ENCODE peak calls at places on chromosome 22, in six cellular contexts. J, A, G, R, K and C are unnamed samples.

GRCh38 chr22:31055322-31056159 is 25.6 kb upstream of the SMTN start:
- DNase-seq in K (no peak), A (peak), R (peak), J (peak), G (peak), C (peak)

GRCh38 chr22:22746061-22746962 is 101.9 kb downstream of the GGTLC2 start:
- DNase-seq in J (no peak), G (no peak), K (no peak), A (no peak), R (no peak), C (no peak)

GRCh38 chr22:44409211-44409648 is 88.8 kb downstream of the RTL6 start:
- DNase-seq in J (no peak), R (peak), A (no peak), K (no peak), G (no peak), C (no peak)

GRCh38 chr22:30680998-30681770 is 13.5 kb upstream of the OSBP2 start:
- DNase-seq in K (no peak), G (no peak), R (no peak), J (no peak), A (no peak), C (no peak)

GRCh38 chr22:47163481-47163875 is 401.0 kb downstream of the TBC1D22A start:
- DNase-seq in K (no peak), J (no peak), A (no peak), G (no peak), R (peak), C (no peak)

GRCh38 chr22:27386186-27386585 is 415.4 kb downstream of the MN1 start:
- DNase-seq in R (no peak), G (no peak), A (no peak), K (no peak), J (no peak), C (peak)

GRCh38 chr22:44957267-44957905 is 52.4 kb downstream of the PHF21B start:
- DNase-seq in R (no peak), K (no peak), G (no peak), A (peak), J (peak), C (no peak)

GRCh38 chr22:19607198-19608113 is 83.2 kb upstream of the CLDN5 start:
- DNase-seq in A (no peak), J (peak), G (no peak), R (no peak), K (peak), C (peak)

GRCh38 chr22:20053407-20054033 is 26.5 kb upstream of the DGCR8 start:
- DNase-seq in R (no peak), K (no peak), J (no peak), A (no peak), G (no peak), C (no peak)

GRCh38 chr22:17775781-17776470 is 1.7 kb upstream of the BID start:
- DNase-seq in R (peak), K (no peak), G (no peak), J (no peak), A (no peak), C (no peak)

GRCh38 chr22:17779286-17780115 is 5.2 kb upstream of the BID start:
- DNase-seq in A (no peak), R (peak), J (no peak), K (no peak), G (no peak), C (no peak)

GRCh38 chr22:17777005-17777716 is 2.9 kb upstream of the BID start:
- DNase-seq in R (peak), J (no peak), A (no peak), G (no peak), K (no peak), C (no peak)

GRCh38 chr22:17778412-17778976 is 4.2 kb upstream of the BID start:
- DNase-seq in R (no peak), K (no peak), J (no peak), A (no peak), G (no peak), C (no peak)

GRCh38 chr22:17777717-17778044 is 3.4 kb upstream of the BID start:
- DNase-seq in A (no peak), J (no peak), G (no peak), K (no peak), R (peak), C (no peak)
- H3K9ac ChIP-seq in A (no peak), J (no peak), G (no peak), K (no peak), R (no peak), C (no peak)

GRCh38 chr22:35113341-35113740 is 47.4 kb downstream of the ISX start:
- DNase-seq in K (no peak), A (no peak), R (no peak), J (no peak), G (no peak), C (no peak)

GRCh38 chr22:35111244-35111643 is 45.3 kb downstream of the ISX start:
- DNase-seq in R (no peak), G (no peak), J (no peak), A (no peak), K (no peak), C (no peak)

GRCh38 chr22:35114296-35114980 is 48.5 kb downstream of the ISX start:
- DNase-seq in G (no peak), K (no peak), A (no peak), J (no peak), R (no peak), C (no peak)

GRCh38 chr22:35104491-35104890 is 38.5 kb downstream of the ISX start:
- DNase-seq in R (no peak), K (no peak), J (no peak), A (no peak), G (no peak), C (no peak)

DNA sequence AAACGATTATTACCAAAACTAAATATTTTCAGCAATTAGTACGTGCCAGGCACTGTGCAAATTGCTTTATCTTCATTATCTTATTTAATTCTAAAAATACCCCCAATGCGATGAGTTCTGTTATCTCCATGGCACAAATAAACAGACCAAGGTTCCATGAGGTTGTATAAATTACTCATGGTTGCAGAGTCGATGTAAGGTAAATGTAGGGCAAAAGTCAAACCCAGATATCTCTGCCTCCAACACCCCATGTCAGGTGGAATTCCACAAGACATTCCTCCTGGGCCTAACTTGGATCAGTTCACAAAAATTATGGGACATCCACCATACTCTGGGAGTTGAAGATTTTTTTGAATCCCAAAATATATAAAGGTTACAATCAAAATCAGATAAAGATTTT is 43.7 kb downstream of the ISX start:
- DNase-seq in J (no peak), A (no peak), R (no peak), G (no peak), K (no peak), C (no peak)
- H3K9ac ChIP-seq in J (no peak), A (no peak), R (no peak), G (no peak), K (no peak), C (no peak)

DNA sequence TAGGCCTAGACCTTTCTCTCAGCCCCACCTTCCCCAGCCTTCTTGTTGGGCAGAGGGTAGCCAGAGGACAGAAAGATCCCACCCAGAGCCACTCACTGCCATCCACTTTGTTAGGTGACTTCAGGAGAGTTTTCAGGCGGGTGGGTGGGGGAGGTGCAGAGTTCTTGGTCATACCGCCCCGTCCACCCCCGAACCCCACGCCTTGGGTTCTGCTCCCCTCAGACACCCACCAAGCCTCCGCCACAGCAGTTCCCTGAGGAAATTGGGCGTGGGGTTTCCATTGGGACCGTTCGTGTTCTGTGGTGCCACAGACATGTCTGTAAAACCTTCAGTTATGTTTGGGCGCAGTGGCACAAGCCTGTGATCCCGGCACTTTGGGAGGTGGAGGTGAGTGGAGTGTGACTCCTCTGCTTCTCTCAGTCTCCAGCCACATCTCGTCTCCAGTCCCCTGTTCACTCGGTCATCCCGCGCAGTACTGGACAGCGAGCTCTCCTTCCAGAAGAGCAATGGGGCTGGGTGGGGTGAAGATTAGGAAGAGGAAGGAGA is 1.5 kb downstream of the MIF start:
- DNase-seq in A (no peak), J (no peak), G (no peak), K (no peak), R (no peak), C (no peak)
- H3K9ac ChIP-seq in A (no peak), J (peak), G (no peak), K (no peak), R (peak), C (peak)

DNA sequence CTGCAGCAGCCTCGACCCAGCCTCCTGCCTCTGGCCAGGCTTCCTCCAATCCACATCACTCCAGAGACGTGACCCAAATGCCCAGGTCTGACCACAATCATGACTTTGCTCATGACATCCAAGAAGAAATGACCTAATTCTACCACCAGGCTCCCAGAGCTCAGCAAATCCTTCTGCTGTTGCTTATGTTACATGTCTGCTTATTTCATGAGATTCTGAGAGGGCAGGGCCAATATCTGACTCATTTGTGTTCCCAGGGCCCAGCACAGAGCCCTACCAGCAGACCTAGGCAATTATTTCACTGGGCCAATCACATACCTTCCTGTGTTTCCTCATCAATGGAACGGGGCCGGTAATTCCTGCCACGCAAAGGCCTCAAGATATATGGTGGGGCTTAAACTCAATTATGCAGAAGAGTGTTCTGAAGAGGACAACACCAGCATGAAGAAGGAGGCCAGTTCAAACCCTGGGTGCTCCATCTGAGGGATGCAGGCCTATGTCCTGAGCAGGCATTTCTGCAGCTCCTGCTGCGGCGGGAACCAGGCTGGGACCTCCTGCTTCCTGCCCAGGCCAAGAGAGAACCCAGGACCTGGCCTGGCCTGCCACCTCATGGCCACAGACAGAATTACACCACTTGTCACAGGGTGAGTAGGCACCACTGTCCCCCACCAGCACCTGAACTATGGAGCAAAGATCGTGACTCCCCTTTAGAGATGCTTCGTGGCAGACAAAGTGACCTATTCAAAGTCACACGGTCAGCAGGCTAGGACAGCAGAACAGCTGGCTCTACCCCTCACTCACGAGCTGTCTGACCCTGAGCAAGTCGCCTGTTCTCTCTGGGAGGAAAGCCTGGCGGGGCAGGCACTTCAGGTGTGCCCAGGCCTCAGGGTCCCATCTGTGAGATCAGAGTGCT is 5.8 kb downstream of the CENPM start:
- DNase-seq in K (peak), A (peak), J (peak), R (peak), G (peak), C (peak)
- H3K9ac ChIP-seq in K (no peak), A (no peak), J (no peak), R (no peak), G (no peak), C (no peak)